ENCODE peak calls at places on chromosomes 12 and 14, in ten cellular contexts. P is activated T-helper 1 cell treated with anti-CD3 and anti-CD28 coated beads, Interleukin-2, amount 50 U/mL, for 16 hours; A is left lobe of liver; J is stimulated activated CD8-positive, alpha-beta memory T cell treated with anti-CD3 and anti-CD28 coated beads, Interleukin-12 subunit alpha, Interleukin-12 subunit beta, amount 100 ng/mL, for 4 hours; D is NCI-H1092; E is EH; M is stimulated activated CD4-positive, alpha-beta T cell treated with anti-CD3 and anti-CD28 coated beads, Interleukin-1b, Interleukin-23, amount 100 ng/mL, for 4 hours; L is HuH-7.5; G is CD8-positive, alpha-beta T cell; N is activated CD8-positive, alpha-beta memory T cell treated with anti-CD3 and anti-CD28 coated beads, Interleukin-2, amount 50 U/mL, for 48 hours. I is an unnamed sample.

GRCh38 chr14:48890333-48890732 is 695.8 kb downstream of the RPS29 start:
- DNase-seq in N (no peak), A (no peak), J (no peak), D (no peak), E (no peak), M (no peak), P (no peak), G (no peak), L (no peak), I (no peak)

GRCh38 chr14:74438351-74438915 is 12.4 kb upstream of the SYNDIG1L start:
- DNase-seq in M (no peak), A (no peak), P (no peak), N (no peak), G (no peak), E (peak), D (no peak), L (no peak), J (no peak), I (no peak)

GRCh38 chr12:25384954-25385216 is 134.2 kb upstream of the KRAS start:
- DNase-seq in L (no peak), G (no peak), E (no peak), N (no peak), A (no peak), P (no peak), J (no peak), D (no peak), M (no peak), I (no peak)

GRCh38 chr12:86827409-86827808 is 571.2 kb upstream of the MGAT4C start:
- DNase-seq in J (no peak), A (no peak), G (no peak), M (no peak), L (no peak), P (no peak), N (no peak), E (no peak), D (no peak), I (no peak)

GRCh38 chr12:16685107-16685506 is 79.1 kb upstream of the LMO3 start:
- DNase-seq in G (no peak), P (no peak), J (no peak), A (no peak), E (no peak), L (no peak), M (no peak), N (no peak), D (no peak), I (no peak)

GRCh38 chr12:96774501-96775256 is 132.4 kb upstream of the NEDD1 start:
- DNase-seq in A (no peak), D (no peak), M (no peak), J (no peak), N (no peak), E (peak), G (no peak), P (no peak), L (no peak), I (no peak)

GRCh38 chr12:49767333-49767732 is 26.0 kb downstream of the TMBIM6 start:
- DNase-seq in J (no peak), L (no peak), N (no peak), E (no peak), G (peak), M (no peak), D (no peak), P (no peak), A (no peak), I (no peak)

GRCh38 chr14:59318908-59319307 is 130.4 kb downstream of the DAAM1 start:
- DNase-seq in D (no peak), E (no peak), N (no peak), J (no peak), G (no peak), A (no peak), P (no peak), L (no peak), M (no peak), I (no peak)

GRCh38 chr12:64618953-64619590 is 8.8 kb downstream of the RASSF3 start:
- DNase-seq in G (no peak), J (no peak), N (peak), L (no peak), P (no peak), E (peak), D (no peak), M (no peak), A (no peak), I (no peak)

GRCh38 chr14:96662116-96662901 is 134.9 kb upstream of the VRK1 start:
- DNase-seq in M (no peak), D (no peak), P (no peak), N (no peak), E (no peak), A (no peak), J (no peak), G (no peak), L (no peak), I (no peak)

GRCh38 chr14:99571303-99571986 is 32.6 kb downstream of the CCDC85C start:
- DNase-seq in M (no peak), A (peak), N (no peak), G (no peak), P (no peak), L (no peak), D (peak), E (no peak), J (no peak), I (no peak)

GRCh38 chr12:116246490-116247179 is 30.9 kb downstream of the MED13L start:
- DNase-seq in G (no peak), A (no peak), P (no peak), L (no peak), N (no peak), E (no peak), J (no peak), D (no peak), M (no peak), I (no peak)

GRCh38 chr14:49999216-49999761 is 106.4 kb downstream of the ARF6 start:
- DNase-seq in L (no peak), G (peak), P (peak), A (peak), E (peak), D (no peak), M (no peak), N (peak), J (peak), I (peak)

GRCh38 chr14:59236195-59236594 is 47.7 kb downstream of the DAAM1 start:
- DNase-seq in J (no peak), D (no peak), M (no peak), P (no peak), N (no peak), G (no peak), A (no peak), L (no peak), E (no peak), I (no peak)

GRCh38 chr14:48261436-48261835 is 586.0 kb upstream of the MDGA2 start:
- DNase-seq in A (no peak), J (no peak), D (no peak), M (no peak), P (no peak), E (no peak), L (no peak), G (no peak), N (no peak), I (no peak)

GRCh38 chr12:114316076-114316475 is 89.9 kb downstream of the TBX5 start:
- DNase-seq in E (peak), D (no peak), L (no peak), P (no peak), G (no peak), J (no peak), N (no peak), M (no peak), A (no peak), I (no peak)

GRCh38 chr14:65107200-65107599 is 4.9 kb upstream of the MAX start:
- DNase-seq in A (no peak), M (no peak), G (no peak), E (no peak), J (no peak), D (no peak), P (no peak), N (no peak), L (no peak), I (no peak)

GRCh38 chr12:47034661-47035060 is 44.8 kb upstream of the PCED1B start:
- DNase-seq in D (no peak), N (no peak), P (no peak), G (no peak), A (no peak), J (no peak), E (peak), L (no peak), M (no peak), I (no peak)

GRCh38 chr14:54168489-54168888 is 211.9 kb upstream of the BMP4 start:
- DNase-seq in D (no peak), G (no peak), E (no peak), N (no peak), L (no peak), A (no peak), J (no peak), M (no peak), P (no peak), I (no peak)

GRCh38 chr12:54890339-54890738 is 36.0 kb downstream of the MUCL1 start:
- DNase-seq in P (no peak), G (no peak), N (no peak), A (no peak), L (no peak), M (no peak), J (no peak), E (no peak), D (peak), I (no peak)

GRCh38 chr14:55332654-55333570 is 61.7 kb downstream of the FBXO34 start:
- DNase-seq in A (no peak), D (no peak), G (no peak), J (no peak), L (no peak), P (no peak), E (peak), N (no peak), M (no peak), I (no peak)

GRCh38 chr12:70520847-70521246 is 116.4 kb downstream of the PTPRB start:
- DNase-seq in J (no peak), L (no peak), N (no peak), M (no peak), G (no peak), E (no peak), D (no peak), A (no peak), P (no peak), I (no peak)

GRCh38 chr12:76032043-76032981 is 736 bp upstream of the PHLDA1 start:
- DNase-seq in G (peak), D (no peak), J (peak), N (peak), M (peak), E (peak), A (no peak), P (no peak), L (peak), I (no peak)

GRCh38 chr12:18443768-18444437 is 182.6 kb downstream of the PIK3C2G start:
- DNase-seq in E (no peak), D (no peak), N (no peak), M (no peak), P (no peak), L (no peak), J (no peak), G (no peak), A (no peak), I (no peak)

GRCh38 chr12:68785358-68785757 is 22.6 kb upstream of the MDM2 start:
- DNase-seq in G (no peak), D (no peak), A (no peak), E (no peak), J (no peak), L (no peak), M (no peak), N (no peak), P (no peak), I (no peak)

I was measured in activated CD4-positive, CD25-positive, alpha-beta regulatory T cell treated with anti-CD3 and anti-CD28 coated beads, Interleukin-2, amount 50 U/mL, for 72 hours.